ENCODE peak calls at places on chromosomes 13 and 19, in four cellular contexts. G is esophagus muscularis mucosa, T is stomach, V is colonic mucosa. Z is an unnamed sample.

GRCh38 chr13:91946498-91947070 is 548.2 kb downstream of the GPC5 start:
- DNase-seq in V (no peak), T (no peak), G (no peak), Z (no peak)

GRCh38 chr13:112055417-112056206 is 11.3 kb upstream of the SOX1 start:
- DNase-seq in T (no peak), V (no peak), G (no peak), Z (no peak)

GRCh38 chr13:83975668-83976165 is 93.4 kb upstream of the SLITRK1 start:
- DNase-seq in V (no peak), T (no peak), G (no peak), Z (no peak)

GRCh38 chr19:3407556-3408516 is 41.5 kb downstream of the NFIC start:
- DNase-seq in V (no peak), G (no peak), T (peak; percentile 53), Z (peak; percentile 88)

GRCh38 chr19:927044-927706 is 1.3 kb downstream of the ARID3A start:
- DNase-seq in T (peak; percentile 55), G (no peak), V (no peak), Z (peak; percentile 82)

GRCh38 chr19:19459707-19460251 is 54.3 kb downstream of the GATAD2A start:
- DNase-seq in G (no peak), V (no peak), T (peak; percentile 41), Z (peak; percentile 50)

GRCh38 chr19:347946-348861 is 3.6 kb upstream of the MIER2 start:
- DNase-seq in T (no peak), V (no peak), G (no peak), Z (no peak)

GRCh38 chr13:22461854-22462565 is 718.8 kb upstream of the SGCG start:
- DNase-seq in T (no peak), G (no peak), V (no peak), Z (no peak)

GRCh38 chr13:109667754-109668360 is 118.5 kb downstream of the IRS2 start:
- DNase-seq in G (peak; percentile 39), T (no peak), V (no peak), Z (no peak)

GRCh38 chr19:46474211-46474610 is 2.8 kb upstream of the PNMA8A start:
- DNase-seq in T (no peak), G (no peak), V (no peak), Z (no peak)

GRCh38 chr19:439167-439900 is 21.5 kb downstream of the SHC2 start:
- DNase-seq in T (no peak), V (no peak), G (no peak), Z (no peak)

GRCh38 chr13:43861863-43862262 is 17.7 kb downstream of the CCDC122 start:
- DNase-seq in V (no peak), G (no peak), T (no peak), Z (no peak)

GRCh38 chr19:3397266-3398022 is 31.1 kb downstream of the NFIC start:
- DNase-seq in V (peak; percentile 57), G (no peak), T (peak; percentile 63), Z (peak; percentile 76)

GRCh38 chr19:16650821-16651220 is 9.1 kb downstream of the SMIM7 start:
- DNase-seq in V (no peak), T (no peak), G (no peak), Z (no peak)

GRCh38 chr13:91406619-91407018 is 8.2 kb downstream of the GPC5 start:
- DNase-seq in G (no peak), T (no peak), V (no peak), Z (no peak)

GRCh38 chr19:53927745-53928144 is 18.7 kb downstream of the CACNG7 start:
- DNase-seq in T (no peak), G (no peak), V (no peak), Z (no peak)

GRCh38 chr13:94683426-94683825 is 28.9 kb downstream of the SOX21 start:
- DNase-seq in V (no peak), T (no peak), G (no peak), Z (no peak)

GRCh38 chr19:48676887-48677286 is 4.1 kb upstream of the NTN5 start:
- DNase-seq in G (no peak), V (peak; percentile 60), T (peak; percentile 67), Z (no peak)

GRCh38 chr13:99922631-99923404 is 48.7 kb downstream of the ZIC5 start:
- DNase-seq in G (no peak), T (peak; percentile 78), V (peak; percentile 84), Z (no peak)

GRCh38 chr13:44756411-44756810 is 180.3 kb upstream of the TSC22D1 start:
- DNase-seq in T (no peak), V (no peak), G (no peak), Z (no peak)

GRCh38 chr13:48533986-48534600 is 1.2 kb upstream of the RCBTB2 start:
- DNase-seq in G (no peak), T (no peak), V (no peak), Z (no peak)

GRCh38 chr19:13063461-13064091 is 39.1 kb downstream of the LYL1 start:
- DNase-seq in G (no peak), V (no peak), T (no peak), Z (peak; percentile 88)

GRCh38 chr19:53892981-53893325 is 11.0 kb downstream of the PRKCG start:
- DNase-seq in G (no peak), T (no peak), V (no peak), Z (no peak)

GRCh38 chr13:30346159-30346788 is 38.9 kb upstream of the KATNAL1 start:
- DNase-seq in G (no peak), T (peak; percentile 59), V (peak; percentile 34), Z (no peak)

GRCh38 chr13:90302113-90302512 is 1045.4 kb upstream of the MIR17HG start:
- DNase-seq in T (no peak), V (no peak), G (no peak), Z (no peak)

GRCh38 chr13:49443327-49443688 is 556 bp downstream of the CAB39L start:
- DNase-seq in V (no peak), G (no peak), T (no peak), Z (no peak)

GRCh38 chr13:21657538-21657937 is 13.3 kb upstream of the FGF9 start:
- DNase-seq in V (no peak), G (no peak), T (no peak), Z (no peak)

GRCh38 chr13:110819203-110820014 is 95.5 kb downstream of the ANKRD10 start:
- DNase-seq in G (no peak), T (peak; percentile 84), V (peak; percentile 83), Z (peak; percentile 80)

GRCh38 chr13:34361528-34361927 is 543.6 kb downstream of the RFC3 start:
- DNase-seq in V (no peak), T (no peak), G (no peak), Z (no peak)

GRCh38 chr13:31625115-31625514 is 114.2 kb upstream of the RXFP2 start:
- DNase-seq in G (no peak), V (no peak), T (no peak), Z (no peak)

GRCh38 chr13:74869846-74870245 is 612.1 kb downstream of the TBC1D4 start:
- DNase-seq in T (no peak), V (no peak), G (no peak), Z (no peak)

GRCh38 chr13:24074687-24075086 is 85.8 kb upstream of the SPATA13 start:
- DNase-seq in V (peak; percentile 57), T (peak; percentile 73), G (no peak), Z (no peak)

GRCh38 chr19:48619692-48620565 is 623 bp downstream of the SPHK2 start:
- DNase-seq in G (no peak), V (peak; percentile 21), T (no peak), Z (no peak)

GRCh38 chr13:82341116-82341515 is 1541.2 kb downstream of the SLITRK1 start:
- DNase-seq in V (no peak), G (no peak), T (no peak), Z (no peak)

DNA sequence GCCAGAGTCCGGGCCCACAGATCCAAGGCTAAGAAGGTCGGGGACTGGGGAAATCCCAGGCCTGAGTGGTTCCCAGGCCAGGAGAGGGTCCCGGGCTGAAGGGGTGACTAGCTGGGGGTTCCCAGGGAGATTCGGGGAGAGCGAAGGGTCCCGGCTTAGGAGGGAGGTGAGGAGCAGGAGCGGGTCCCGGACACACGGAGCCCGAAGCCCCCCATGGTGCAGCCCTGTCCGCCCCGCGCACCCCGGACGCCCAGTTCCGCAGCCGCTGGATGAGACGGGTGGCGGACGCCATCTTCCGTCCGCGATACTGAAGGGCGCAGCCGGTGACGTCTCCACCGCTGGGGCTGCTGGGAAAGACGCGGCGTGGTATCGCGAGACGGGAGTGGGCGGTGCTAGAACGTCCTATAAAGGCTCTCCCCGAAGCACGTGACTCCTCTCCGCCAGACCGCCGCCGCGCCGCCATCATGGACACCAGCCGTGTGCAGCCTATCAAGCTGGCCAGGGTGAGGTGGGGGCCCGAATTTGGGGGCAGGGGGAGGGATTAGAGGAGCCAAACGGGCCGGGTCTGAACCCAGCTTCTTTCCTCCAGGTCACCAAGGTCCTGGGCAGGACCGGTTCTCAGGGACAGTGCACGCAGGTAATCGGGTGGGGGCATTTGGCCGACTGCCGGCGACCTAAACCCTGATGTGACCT is at the start of the genes NDUFA7 and RPS28:
- DNase-seq in V (peak; percentile 98), G (peak; percentile 99), T (peak; percentile 99), Z (peak; percentile 99)
- TF ChIP-seq CTCF in V (no peak), G (peak; percentile 62), T (peak; percentile 40), Z (peak; percentile 28)

DNA sequence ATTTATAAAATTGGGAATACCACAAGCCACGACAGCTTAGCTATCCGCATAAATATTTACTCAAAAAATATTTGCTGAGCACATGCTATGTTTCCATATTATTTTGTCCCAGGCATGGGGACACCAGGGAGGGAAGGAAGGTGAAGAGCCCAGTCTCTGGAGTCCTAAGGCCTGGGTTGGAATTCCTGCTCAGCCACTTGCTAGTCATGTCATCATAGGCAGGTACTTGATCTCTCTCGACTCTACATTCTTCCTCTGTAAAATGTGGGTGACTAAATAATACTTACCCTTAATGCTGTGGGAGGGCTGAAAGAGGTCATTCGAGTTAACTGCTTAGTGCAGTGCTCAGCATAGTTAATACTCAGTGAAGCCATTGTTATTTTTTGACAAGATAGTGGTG is 4.3 kb upstream of the RNASEH2B start:
- DNase-seq in V (no peak), T (no peak), G (no peak), Z (no peak)
- H3K27ac ChIP-seq in V (no peak overlapping the region), T (no peak overlapping the region), G (no peak overlapping the region), Z (no peak overlapping the region)

DNA sequence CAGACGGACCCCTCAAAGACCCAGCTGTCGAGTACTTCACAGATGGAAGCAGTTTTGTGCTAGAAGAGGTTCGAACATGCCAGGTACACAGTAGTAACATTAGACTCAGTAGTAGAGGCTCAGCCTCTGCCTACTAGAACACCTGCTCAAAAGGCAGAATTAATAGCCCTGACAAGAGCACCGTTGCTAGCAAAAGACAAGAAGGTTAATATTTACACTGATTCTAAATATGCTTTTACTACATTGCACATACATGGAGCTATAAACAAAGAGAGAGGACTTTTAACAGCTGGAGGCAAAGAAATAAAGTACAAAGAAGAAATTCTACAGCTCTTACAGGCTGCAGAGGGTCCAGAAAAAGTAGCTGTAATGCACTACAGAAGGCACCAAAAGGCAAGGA is 13.6 kb upstream of the SLC15A1 start:
- DNase-seq in V (no peak), T (no peak), G (no peak), Z (no peak)
- H3K4me1 ChIP-seq in V (no peaks in the 10 kb centered on the region), T (peaks cover 12% of the 10 kb centered on the region), G (no peaks in the 10 kb centered on the region), Z (no peaks in the 10 kb centered on the region)

DNA sequence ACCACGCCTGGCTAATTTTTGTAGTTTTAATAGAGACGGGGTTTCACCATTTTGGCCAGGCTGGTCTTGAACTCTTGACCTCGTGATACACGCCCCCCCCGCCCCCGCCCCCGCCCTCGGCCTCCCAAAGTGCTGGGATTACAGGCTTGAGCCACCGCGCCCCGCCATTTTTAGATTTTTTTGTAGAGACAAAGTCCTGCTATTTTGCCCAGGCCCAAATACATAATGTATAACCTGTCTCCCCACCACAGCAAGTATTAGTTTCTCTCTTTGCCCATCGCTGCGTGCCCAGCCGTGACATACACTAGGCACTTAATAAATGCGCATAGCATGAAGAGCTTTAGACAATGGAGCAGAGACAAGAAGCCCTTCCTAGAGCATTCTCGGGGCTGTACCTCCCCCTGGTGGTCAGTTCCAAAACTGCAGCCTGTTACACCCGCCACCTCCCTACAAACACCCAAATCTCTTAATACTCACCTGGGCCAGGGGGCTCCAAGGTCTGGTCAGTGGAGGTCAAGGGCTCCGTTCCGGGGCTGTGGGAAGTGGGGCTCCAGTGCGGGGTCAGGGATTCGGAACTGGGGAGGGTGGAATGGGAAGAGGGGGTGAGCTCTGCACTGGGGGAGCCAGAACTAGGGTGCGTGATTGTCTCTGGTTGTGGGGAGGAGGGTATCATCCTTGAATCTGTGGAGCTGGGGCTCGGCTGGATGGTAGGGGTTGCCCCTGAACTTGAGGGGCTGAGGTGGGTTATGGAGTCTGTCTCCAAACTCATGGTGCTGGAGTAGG is 22.5 kb downstream of the IQCN start:
- DNase-seq in V (peak; percentile 85), G (peak; percentile 96), T (peak; percentile 86), Z (peak; percentile 74)
- TF ChIP-seq CTCF in V (peak; percentile 93), G (peak; percentile 98), T (peak; percentile 98), Z (peak; percentile 97)

Z was measured in psoas muscle.